ENCODE peak calls at places on chromosomes 11 and 22, in seven cellular contexts. Q, O, T, P, U, A and C are unnamed samples.

GRCh38 chr22:23478175-23478574 is 101.9 kb downstream of the IGLL1 start:
- DNase-seq in Q (no peak), O (no peak), T (no peak), P (no peak), U (no peak), A (no peak), C (no peak)

GRCh38 chr11:47345890-47346563 is 6.5 kb downstream of the MYBPC3 start:
- DNase-seq in Q (no peak), O (no peak), T (no peak), P (no peak), U (no peak), A (no peak), C (no peak)

GRCh38 chr11:128660957-128661356 is 32.9 kb upstream of the FLI1 start:
- DNase-seq in Q (no peak), O (no peak), T (no peak), P (no peak), U (no peak), A (no peak), C (no peak)

GRCh38 chr11:46248270-46249102 is 29.0 kb upstream of the CREB3L1 start:
- DNase-seq in Q (no peak), O (peak), T (no peak), P (no peak), U (no peak), A (no peak), C (no peak)

GRCh38 chr11:65182258-65183170 is 786 bp downstream of the CAPN1 start:
- DNase-seq in Q (no peak), O (peak), T (no peak), P (no peak), U (no peak), A (peak), C (no peak)

GRCh38 chr11:73996161-73996747 is 12.6 kb downstream of the UCP3 start:
- DNase-seq in Q (no peak), O (no peak), T (no peak), P (no peak), U (no peak), A (peak), C (no peak)

GRCh38 chr22:45096256-45096907 is 67.3 kb upstream of the NUP50 start:
- DNase-seq in Q (no peak), O (peak), T (peak), P (peak), U (no peak), A (peak), C (peak)

GRCh38 chr22:49282596-49282995 is 545.1 kb downstream of the BRD1 start:
- DNase-seq in Q (no peak), O (no peak), T (no peak), P (no peak), U (no peak), A (no peak), C (no peak)

GRCh38 chr11:73361953-73362776 is 14.0 kb upstream of the RELT start:
- DNase-seq in Q (no peak), O (no peak), T (no peak), P (no peak), U (no peak), A (no peak), C (no peak)

GRCh38 chr11:95349345-95349942 is 118.4 kb upstream of the SESN3 start:
- DNase-seq in Q (no peak), O (no peak), T (no peak), P (no peak), U (no peak), A (no peak), C (no peak)

GRCh38 chr22:48389916-48390315 is 1437.8 kb downstream of the BRD1 start:
- DNase-seq in Q (no peak), O (no peak), T (no peak), P (peak), U (no peak), A (no peak), C (no peak)

GRCh38 chr22:33210129-33210784 is 152.1 kb upstream of the SYN3 start:
- DNase-seq in Q (peak), O (peak), T (no peak), P (no peak), U (no peak), A (peak), C (peak)

GRCh38 chr22:20434773-20435172 is 2.9 kb downstream of the SCARF2 start:
- DNase-seq in Q (no peak), O (no peak), T (no peak), P (peak), U (no peak), A (no peak), C (no peak)

GRCh38 chr11:94877446-94878200 is 95.7 kb downstream of the CWC15 start:
- DNase-seq in Q (no peak), O (no peak), T (no peak), P (no peak), U (no peak), A (no peak), C (no peak)

GRCh38 chr11:134178275-134178674 is 45.5 kb downstream of the NCAPD3 start:
- DNase-seq in Q (no peak), O (no peak), T (no peak), P (no peak), U (no peak), A (no peak), C (no peak)

GRCh38 chr11:1906623-1907423 is 12.7 kb upstream of the TNNT3 start:
- DNase-seq in Q (no peak), O (no peak), T (no peak), P (no peak), U (no peak), A (no peak), C (no peak)

GRCh38 chr11:66371627-66372415 is at the start of gene SLC29A2:
- DNase-seq in Q (peak), O (no peak), T (peak), P (peak), U (peak), A (peak), C (peak)

GRCh38 chr11:496834-497564 is 10.0 kb downstream of the RNH1 start:
- DNase-seq in Q (no peak), O (no peak), T (no peak), P (no peak), U (no peak), A (no peak), C (no peak)

GRCh38 chr11:64619811-64620285 is 28.8 kb downstream of the SLC22A12 start:
- DNase-seq in Q (peak), O (peak), T (no peak), P (no peak), U (no peak), A (peak), C (no peak)

GRCh38 chr22:17576475-17576874 is 13.2 kb downstream of the SLC25A18 start:
- DNase-seq in Q (no peak), O (peak), T (no peak), P (peak), U (no peak), A (no peak), C (no peak)

GRCh38 chr11:134578807-134579708 is 167.0 kb upstream of the B3GAT1 start:
- DNase-seq in Q (no peak), O (no peak), T (no peak), P (peak), U (no peak), A (peak), C (no peak)

GRCh38 chr11:67073908-67074307 is 17.3 kb downstream of the RHOD start:
- DNase-seq in Q (no peak), O (no peak), T (no peak), P (no peak), U (no peak), A (no peak), C (no peak)

GRCh38 chr11:111393585-111393984 is 14.5 kb upstream of the POU2AF1 start:
- DNase-seq in Q (no peak), O (no peak), T (no peak), P (no peak), U (no peak), A (no peak), C (no peak)

GRCh38 chr22:24190566-24191208 is 9.4 kb downstream of the SUSD2 start:
- DNase-seq in Q (no peak), O (no peak), T (no peak), P (no peak), U (no peak), A (no peak), C (no peak)

GRCh38 chr22:35480627-35481565 is 59.7 kb upstream of the RASD2 start:
- DNase-seq in Q (no peak), O (no peak), T (no peak), P (peak), U (no peak), A (peak), C (no peak)

GRCh38 chr22:24810043-24810749 is 4.2 kb downstream of the SGSM1 start:
- DNase-seq in Q (peak), O (no peak), T (no peak), P (peak), U (no peak), A (no peak), C (no peak)

GRCh38 chr11:1486054-1486825 is at the start of gene MOB2:
- DNase-seq in Q (no peak), O (no peak), T (no peak), P (peak), U (no peak), A (peak), C (no peak)

GRCh38 chr11:116707250-116707649 is 65.5 kb downstream of the BUD13 start:
- DNase-seq in Q (peak), O (no peak), T (no peak), P (peak), U (no peak), A (peak), C (no peak)

GRCh38 chr11:80860632-80861031 is 1419.8 kb upstream of the TENM4 start:
- DNase-seq in Q (no peak), O (no peak), T (no peak), P (no peak), U (no peak), A (no peak), C (no peak)

GRCh38 chr11:60939828-60940227 is 12.1 kb downstream of the SLC15A3 start:
- DNase-seq in Q (no peak), O (no peak), T (no peak), P (no peak), U (no peak), A (no peak), C (no peak)

GRCh38 chr11:73240190-73240781 is 22.2 kb downstream of the P2RY2 start:
- DNase-seq in Q (no peak), O (peak), T (no peak), P (peak), U (no peak), A (no peak), C (no peak)